ENCODE peak calls at places on chromosomes 2 and 18, in six cellular contexts. U, S, B, E, Q and N are unnamed samples.
A peak's percentile ranks its signal among the peaks of the same experiment; 100 is the strongest.

GRCh38 chr18:55256568-55257289 is 297.5 kb upstream of the CCDC68 start:
- DNase-seq in U (peak; percentile 84), S (no peak), B (no peak), E (no peak), Q (no peak), N (no peak)

GRCh38 chr18:47932603-47933002 is 2.1 kb upstream of the SMAD2 start:
- DNase-seq in U (no peak), S (no peak), B (no peak), E (no peak), Q (no peak), N (no peak)

GRCh38 chr2:95384854-95385569 is 17.5 kb upstream of the FAHD2A start:
- DNase-seq in U (peak; percentile 11), S (peak; percentile 8), B (peak; percentile 48), E (no peak), Q (no peak), N (no peak)

GRCh38 chr2:215772003-215772402 is 241.3 kb downstream of the MREG start:
- DNase-seq in U (peak; percentile 94), S (no peak), B (no peak), E (no peak), Q (no peak), N (no peak)

GRCh38 chr2:157808421-157808820 is 67.7 kb downstream of the ACVR1 start:
- DNase-seq in U (no peak), S (no peak), B (no peak), E (no peak), Q (no peak), N (no peak)

GRCh38 chr18:54684786-54685185 is 93.7 kb downstream of the DYNAP start:
- DNase-seq in U (no peak), S (no peak), B (peak; percentile 35), E (no peak), Q (no peak), N (peak; percentile 6)

GRCh38 chr2:159506764-159507406 is 109.5 kb downstream of the BAZ2B start:
- DNase-seq in U (peak; percentile 7), S (no peak), B (no peak), E (no peak), Q (no peak), N (no peak)

GRCh38 chr2:119174216-119174992 is 15.9 kb upstream of the C1QL2 start:
- DNase-seq in U (peak; percentile 31), S (peak; percentile 15), B (peak; percentile 81), E (peak; percentile 25), Q (no peak), N (peak; percentile 27)

GRCh38 chr2:22055784-22056620 is 932.2 kb downstream of the TDRD15 start:
- DNase-seq in U (no peak), S (no peak), B (no peak), E (no peak), Q (no peak), N (no peak)

GRCh38 chr2:102420290-102420689 is 2.7 kb upstream of the IL18RAP start:
- DNase-seq in U (no peak), S (no peak), B (no peak), E (no peak), Q (no peak), N (no peak)

GRCh38 chr2:224561234-224562005 is 23.7 kb downstream of the CUL3 start:
- DNase-seq in U (peak; percentile 60), S (no peak), B (no peak), E (no peak), Q (no peak), N (no peak)

GRCh38 chr2:43846140-43846793 is 7.5 kb downstream of the ABCG8 start:
- DNase-seq in U (no peak), S (no peak), B (no peak), E (no peak), Q (no peak), N (no peak)

GRCh38 chr18:50190236-50190635 is 4.7 kb downstream of the MYO5B start:
- DNase-seq in U (no peak), S (no peak), B (no peak), E (no peak), Q (no peak), N (no peak)

GRCh38 chr2:6186332-6187100 is 494.3 kb downstream of the SOX11 start:
- DNase-seq in U (peak; percentile 84), S (peak; percentile 92), B (no peak), E (no peak), Q (peak; percentile 2), N (no peak)

GRCh38 chr2:115412501-115412900 is 970.1 kb downstream of the DPP10 start:
- DNase-seq in U (no peak), S (peak; percentile 14), B (no peak), E (no peak), Q (no peak), N (no peak)

GRCh38 chr2:101038455-101039255 is 36.6 kb downstream of the RPL31 start:
- DNase-seq in U (peak; percentile 30), S (peak; percentile 17), B (peak; percentile 66), E (no peak), Q (no peak), N (no peak)

GRCh38 chr18:51151568-51152511 is 45.6 kb downstream of the MEX3C start:
- DNase-seq in U (no peak), S (no peak), B (no peak), E (peak; percentile 81), Q (no peak), N (no peak)

GRCh38 chr18:63258749-63259580 is 60.6 kb downstream of the BCL2 start:
- DNase-seq in U (no peak), S (no peak), B (no peak), E (no peak), Q (no peak), N (no peak)

GRCh38 chr18:48385595-48385994 is 23.6 kb downstream of the ZBTB7C start:
- DNase-seq in U (no peak), S (no peak), B (no peak), E (no peak), Q (no peak), N (no peak)

GRCh38 chr2:216341151-216341550 is 31.1 kb downstream of the MARCHF4 start:
- DNase-seq in U (peak; percentile 41), S (peak; percentile 34), B (no peak), E (no peak), Q (no peak), N (no peak)

GRCh38 chr2:14720319-14720718 is 87.8 kb downstream of the LRATD1 start:
- DNase-seq in U (no peak), S (peak; percentile 11), B (no peak), E (no peak), Q (no peak), N (no peak)

GRCh38 chr2:96739051-96739632 is 722 bp downstream of the LMAN2L start:
- DNase-seq in U (peak; percentile 14), S (no peak), B (no peak), E (no peak), Q (no peak), N (no peak)

GRCh38 chr18:58761241-58761969 is 90.1 kb downstream of the MALT1 start:
- DNase-seq in U (peak; percentile 14), S (no peak), B (no peak), E (no peak), Q (no peak), N (no peak)

GRCh38 chr2:217996345-217996744 is 6.5 kb downstream of the TNS1 start:
- DNase-seq in U (peak; percentile 87), S (peak; percentile 95), B (no peak), E (no peak), Q (peak; percentile 93), N (no peak)

GRCh38 chr2:239599299-239599698 is 198.5 kb upstream of the HDAC4 start:
- DNase-seq in U (no peak), S (no peak), B (no peak), E (no peak), Q (no peak), N (no peak)

GRCh38 chr2:51220606-51221005 is 188.7 kb upstream of the NRXN1 start:
- DNase-seq in U (no peak), S (no peak), B (no peak), E (no peak), Q (no peak), N (no peak)

GRCh38 chr2:42223822-42224268 is 54.7 kb downstream of the EML4 start:
- DNase-seq in U (peak; percentile 44), S (peak; percentile 56), B (no peak), E (no peak), Q (no peak), N (no peak)

GRCh38 chr2:77521482-77521881 is 694 bp downstream of the LRRTM4 start:
- DNase-seq in U (no peak), S (no peak), B (no peak), E (no peak), Q (no peak), N (peak; percentile 50)

GRCh38 chr2:10054976-10055375 is 11.6 kb downstream of the KLF11 start:
- DNase-seq in U (no peak), S (no peak), B (no peak), E (no peak), Q (no peak), N (no peak)

GRCh38 chr2:132589966-132590365 is 80.0 kb downstream of the LYPD1 start:
- DNase-seq in U (no peak), S (no peak), B (no peak), E (no peak), Q (no peak), N (no peak)

GRCh38 chr2:176569574-176569973 is 300.3 kb downstream of the MTX2 start:
- DNase-seq in U (no peak), S (no peak), B (no peak), E (no peak), Q (no peak), N (no peak)

GRCh38 chr2:18378020-18378653 is 182.3 kb downstream of the RDH14 start:
- DNase-seq in U (peak; percentile 65), S (peak; percentile 61), B (peak; percentile 37), E (no peak), Q (no peak), N (peak; percentile 56)

GRCh38 chr2:102615620-102616436 is 3.5 kb upstream of the SLC9A2 start:
- DNase-seq in U (peak; percentile 67), S (peak; percentile 67), B (peak; percentile 57), E (peak; percentile 28), Q (peak; percentile 51), N (peak; percentile 51)

GRCh38 chr18:36309436-36310391 is 12.2 kb downstream of the FHOD3 start:
- DNase-seq in U (peak; percentile 100), S (peak; percentile 89), B (no peak), E (no peak), Q (peak; percentile 59), N (no peak)

GRCh38 chr2:11749646-11750349 is 3.4 kb downstream of the LPIN1 start:
- DNase-seq in U (peak; percentile 6), S (peak; percentile 57), B (no peak), E (no peak), Q (no peak), N (no peak)

GRCh38 chr18:72544092-72544886 is at the start of gene CBLN2:
- DNase-seq in U (peak; percentile 20), S (peak; percentile 58), B (peak; percentile 73), E (no peak), Q (peak; percentile 33), N (peak; percentile 72)